ENCODE peak calls at places on chromosomes 4 and X, in four cellular contexts. One of them, this sample, is unnamed.

GRCh38 chrX:16114640-16115039 is 8.7 kb upstream of the GRPR start:
- DNase-seq in stomach: no peak
- DNase-seq in ovary: no peak
- DNase-seq in right lobe of liver: no peak
- DNase-seq in this sample: no peak

GRCh38 chr4:126850286-126850685 is 782.5 kb upstream of the INTU start:
- DNase-seq in right lobe of liver: no peak
- DNase-seq in ovary: no peak
- DNase-seq in stomach: no peak
- DNase-seq in this sample: no peak

GRCh38 chr4:81604683-81605082 is 133.0 kb upstream of the RASGEF1B start:
- DNase-seq in stomach: no peak
- DNase-seq in ovary: no peak
- DNase-seq in right lobe of liver: no peak
- DNase-seq in this sample: no peak

GRCh38 chr4:171025776-171026175 is 787.4 kb upstream of the GALNTL6 start:
- DNase-seq in right lobe of liver: no peak
- DNase-seq in stomach: no peak
- DNase-seq in ovary: no peak
- DNase-seq in this sample: no peak

GRCh38 chrX:9851890-9852289 is 65.7 kb downstream of the SHROOM2 start:
- DNase-seq in ovary: no peak
- DNase-seq in right lobe of liver: no peak
- DNase-seq in stomach: no peak
- DNase-seq in this sample: no peak

GRCh38 chr4:133394971-133395627 is 246.0 kb downstream of the PCDH10 start:
- DNase-seq in right lobe of liver: no peak
- DNase-seq in stomach: no peak
- DNase-seq in ovary: no peak
- DNase-seq in this sample: no peak

GRCh38 chr4:53010320-53010719 is 148.2 kb downstream of the RASL11B start:
- DNase-seq in ovary: peak
- DNase-seq in right lobe of liver: no peak
- DNase-seq in stomach: no peak
- DNase-seq in this sample: peak

GRCh38 chr4:93646225-93646930 is 182.2 kb upstream of the ATOH1 start:
- DNase-seq in right lobe of liver: no peak
- DNase-seq in ovary: no peak
- DNase-seq in stomach: no peak
- DNase-seq in this sample: no peak

GRCh38 chrX:68999931-69000330 is 165.3 kb downstream of the PJA1 start:
- DNase-seq in ovary: no peak
- DNase-seq in right lobe of liver: no peak
- DNase-seq in stomach: no peak
- DNase-seq in this sample: no peak

GRCh38 chr4:73788411-73788810 is 48.0 kb downstream of the CXCL8 start:
- DNase-seq in stomach: no peak
- DNase-seq in ovary: no peak
- DNase-seq in right lobe of liver: no peak
- DNase-seq in this sample: no peak

GRCh38 chrX:154819771-154820341 is 14.6 kb upstream of the MPP1 start:
- DNase-seq in ovary: no peak
- DNase-seq in stomach: no peak
- DNase-seq in right lobe of liver: no peak
- DNase-seq in this sample: no peak

DNA sequence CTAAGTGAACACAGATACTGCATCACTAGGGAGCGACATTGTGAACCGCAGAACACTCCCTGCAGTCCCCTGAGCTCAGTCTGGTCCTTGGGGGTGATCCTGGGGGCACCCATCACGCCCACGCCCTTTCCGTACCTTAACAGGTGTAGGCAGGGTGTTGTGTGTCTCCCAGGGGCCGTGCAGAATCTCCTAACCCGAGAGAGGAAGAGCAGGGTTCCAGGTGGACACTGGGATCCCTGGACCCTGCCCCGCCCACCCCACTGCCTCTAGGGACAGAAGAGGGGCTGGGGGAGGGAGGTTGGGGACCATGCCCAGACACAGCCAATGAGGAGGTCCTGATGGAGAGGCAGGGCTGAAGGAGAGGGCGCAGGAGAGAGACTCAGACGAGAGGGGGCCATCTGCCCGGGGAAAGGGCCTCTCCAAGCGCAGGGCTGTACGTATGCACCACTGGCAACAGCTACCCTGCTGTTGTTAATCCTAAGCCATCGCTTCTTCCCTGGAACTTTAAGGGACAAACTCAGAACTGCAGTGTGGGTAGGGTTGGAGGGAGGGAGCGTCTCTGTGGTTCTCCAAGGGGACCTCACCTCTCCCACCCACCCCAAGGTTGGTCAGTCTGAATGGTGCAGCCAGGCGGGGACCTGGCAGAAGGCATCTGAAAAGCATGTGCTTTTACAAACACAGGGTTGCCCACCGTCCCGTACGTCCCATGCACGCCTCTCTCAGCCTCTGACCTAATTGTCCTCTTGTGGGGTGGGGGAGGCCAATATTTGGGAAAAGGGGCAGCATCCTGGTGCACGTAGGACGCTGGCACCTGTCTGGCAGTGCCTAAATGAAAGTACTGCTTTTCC is 2.4 kb downstream of the P2RY8 start:
- DNase-seq in right lobe of liver: peak
- DNase-seq in stomach: no peak
- DNase-seq in ovary: no peak
- DNase-seq in this sample: no peak
- TF ChIP-seq POLR2A in right lobe of liver: no peak
- TF ChIP-seq POLR2A in stomach: no peak
- TF ChIP-seq POLR2A in ovary: no peak
- TF ChIP-seq POLR2A in this sample: no peak

DNA sequence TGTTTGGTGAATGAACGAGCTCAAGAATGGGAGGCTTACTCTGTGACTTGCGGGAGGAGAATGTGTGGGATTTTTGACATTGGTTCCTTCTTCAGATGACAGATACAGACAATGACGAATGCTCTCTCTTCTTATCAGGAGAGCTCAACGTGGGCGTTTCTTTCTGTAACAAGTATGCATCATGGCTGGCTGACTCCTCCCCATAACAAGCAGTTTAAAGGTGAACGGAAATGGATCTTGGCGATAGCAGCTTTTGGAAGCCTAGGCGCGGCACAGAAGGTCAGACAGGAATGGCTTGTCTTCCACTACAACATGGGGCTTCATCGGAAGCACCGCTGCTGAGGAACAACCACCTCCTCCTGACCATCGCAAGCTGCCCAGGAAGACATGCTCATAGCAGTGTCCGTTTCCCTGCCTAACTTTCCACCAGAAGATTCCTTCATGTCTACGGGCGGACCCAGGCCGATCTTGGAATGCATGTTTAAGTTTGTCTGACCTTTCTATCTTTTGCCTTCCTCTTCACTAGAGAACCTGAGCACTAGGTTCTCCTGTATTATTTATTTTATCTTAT is 18.3 kb upstream of the ACSL1 start:
- DNase-seq in ovary: no peak
- DNase-seq in right lobe of liver: no peak
- DNase-seq in stomach: no peak
- DNase-seq in this sample: no peak
- TF ChIP-seq POLR2A in ovary: no peak
- TF ChIP-seq POLR2A in right lobe of liver: no peak
- TF ChIP-seq POLR2A in stomach: no peak
- TF ChIP-seq POLR2A in this sample: no peak

GRCh38 chrX:37779857-37780256 is at the start of gene CYBB:
- DNase-seq in stomach: no peak
- DNase-seq in ovary: no peak
- DNase-seq in right lobe of liver: no peak
- DNase-seq in this sample: no peak
- TF ChIP-seq POLR2A in stomach: no peak
- TF ChIP-seq POLR2A in ovary: no peak
- TF ChIP-seq POLR2A in right lobe of liver: no peak
- TF ChIP-seq POLR2A in this sample: no peak

DNA sequence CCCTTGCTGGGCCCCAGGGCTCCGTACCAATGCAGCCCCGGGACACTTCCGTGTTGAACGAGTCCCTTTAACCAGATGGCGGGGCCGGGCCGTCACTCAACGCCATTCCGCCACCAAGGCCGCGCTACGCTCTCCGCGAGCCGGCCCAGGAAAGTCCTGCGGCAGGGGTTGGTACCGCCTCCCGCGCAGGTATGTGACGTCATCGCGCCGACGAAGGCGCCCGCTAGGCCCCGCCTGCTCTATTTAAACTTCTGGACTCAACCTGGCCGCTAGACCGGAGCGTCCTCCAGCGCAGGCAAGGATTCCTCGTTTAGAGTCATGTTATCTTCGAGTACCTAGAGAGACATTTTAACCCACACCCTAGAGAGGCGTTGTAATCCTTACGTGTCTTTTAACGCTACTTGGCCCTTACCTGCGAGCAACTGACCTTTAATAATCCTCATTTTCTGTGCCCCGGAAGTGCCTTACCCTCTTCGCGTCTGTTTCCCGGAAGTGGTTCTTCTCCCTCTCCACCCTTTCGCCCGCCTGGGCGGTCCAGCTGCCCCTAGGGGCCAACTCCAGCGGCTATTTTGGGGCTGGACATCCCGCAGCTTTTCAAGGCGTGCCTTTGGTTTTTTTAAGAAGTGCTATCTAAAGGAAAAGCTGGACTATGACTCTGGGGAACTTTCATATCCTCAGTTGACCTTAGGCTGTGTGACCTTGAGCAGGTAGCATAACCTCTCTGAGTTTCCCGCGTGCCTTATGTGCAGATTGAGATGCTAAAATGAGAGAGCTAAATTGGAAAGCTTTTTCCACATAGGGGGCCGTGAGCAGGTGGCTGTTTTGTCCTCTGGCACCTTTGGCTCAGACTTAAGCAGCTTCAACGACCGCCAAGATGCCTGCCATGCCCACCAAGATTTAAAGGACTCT is at the start of gene PNPLA4:
- DNase-seq in stomach: peak
- DNase-seq in ovary: peak
- DNase-seq in right lobe of liver: peak
- DNase-seq in this sample: peak
- TF ChIP-seq POLR2A in stomach: no peak
- TF ChIP-seq POLR2A in ovary: no peak
- TF ChIP-seq POLR2A in right lobe of liver: peak
- TF ChIP-seq POLR2A in this sample: no peak

GRCh38 chrX:106726485-106727437 is at the start of gene RNF128:
- DNase-seq in ovary: peak
- DNase-seq in right lobe of liver: peak
- DNase-seq in stomach: peak
- DNase-seq in this sample: no peak
- TF ChIP-seq POLR2A in ovary: no peak
- TF ChIP-seq POLR2A in right lobe of liver: peak
- TF ChIP-seq POLR2A in stomach: no peak
- TF ChIP-seq POLR2A in this sample: no peak

GRCh38 chr4:1252928-1253492 is 4.1 kb upstream of the CTBP1 start:
- DNase-seq in ovary: no peak
- DNase-seq in stomach: no peak
- DNase-seq in right lobe of liver: no peak
- DNase-seq in this sample: no peak
- TF ChIP-seq POLR2A in ovary: no peak
- TF ChIP-seq POLR2A in stomach: no peak
- TF ChIP-seq POLR2A in right lobe of liver: no peak
- TF ChIP-seq POLR2A in this sample: no peak